ENCODE peak calls at places on chromosomes 16 and 17, in five cellular contexts. Z is uterus, N is H54, L is tibial nerve, O is esophagus squamous epithelium. I is an unnamed sample.

GRCh38 chr16:81585785-81586184 is 141.2 kb downstream of the CMIP start:
- DNase-seq in Z (no peak), N (no peak), L (no peak), O (no peak), I (no peak)

GRCh38 chr17:44781553-44782348 is 23.0 kb downstream of the ADAM11 start:
- DNase-seq in Z (peak), N (no peak), L (no peak), O (no peak), I (no peak)

GRCh38 chr16:27174007-27174406 is 29.3 kb upstream of the KDM8 start:
- DNase-seq in Z (no peak), N (no peak), L (no peak), O (no peak), I (no peak)

GRCh38 chr17:56596741-56597494 is 3.4 kb downstream of the NOG start:
- DNase-seq in Z (no peak), N (no peak), L (no peak), O (no peak), I (no peak)

GRCh38 chr17:44558349-44559287 is 1.3 kb downstream of the FZD2 start:
- DNase-seq in Z (peak), N (no peak), L (no peak), O (no peak), I (no peak)

GRCh38 chr17:80780381-80781187 is 211.1 kb upstream of the CHMP6 start:
- DNase-seq in Z (peak), N (no peak), L (no peak), O (no peak), I (no peak)

GRCh38 chr17:3887394-3887793 is 5.5 kb downstream of the CAMKK1 start:
- DNase-seq in Z (no peak), N (no peak), L (no peak), O (no peak), I (no peak)

GRCh38 chr17:73612074-73612473 is 32.2 kb downstream of the SDK2 start:
- DNase-seq in Z (no peak), N (no peak), L (no peak), O (no peak), I (no peak)

GRCh38 chr17:30921544-30922196 is at the start of gene ADAP2:
- DNase-seq in Z (no peak), N (no peak), L (no peak), O (no peak), I (peak)

GRCh38 chr16:49150341-49150740 is 131.3 kb downstream of the CBLN1 start:
- DNase-seq in Z (no peak), N (no peak), L (no peak), O (no peak), I (no peak)

GRCh38 chr17:36592711-36593321 is 1.1 kb downstream of the DHRS11 start:
- DNase-seq in Z (no peak), N (no peak), L (no peak), O (no peak), I (no peak)

GRCh38 chr16:17519556-17519955 is 48.8 kb upstream of the XYLT1 start:
- DNase-seq in Z (no peak), N (no peak), L (no peak), O (no peak), I (no peak)

GRCh38 chr16:9258423-9259051 is 167.1 kb downstream of the HAPSTR1 start:
- DNase-seq in Z (no peak), N (peak), L (no peak), O (no peak), I (peak)

GRCh38 chr17:46770818-46771600 is 47.5 kb downstream of the WNT3 start:
- DNase-seq in Z (no peak), N (no peak), L (no peak), O (no peak), I (peak)

GRCh38 chr17:8825802-8826201 is 26.6 kb upstream of the MFSD6L start:
- DNase-seq in Z (no peak), N (no peak), L (no peak), O (no peak), I (no peak)

GRCh38 chr17:8820311-8821010 is 21.3 kb upstream of the MFSD6L start:
- DNase-seq in Z (no peak), N (no peak), L (no peak), O (no peak), I (no peak)

GRCh38 chr17:8821446-8822105 is 22.4 kb upstream of the MFSD6L start:
- DNase-seq in Z (no peak), N (no peak), L (no peak), O (no peak), I (no peak)

GRCh38 chr17:8823279-8823678 is 24.1 kb upstream of the MFSD6L start:
- DNase-seq in Z (no peak), N (no peak), L (no peak), O (no peak), I (no peak)

GRCh38 chr17:8822401-8823035 is 23.4 kb upstream of the MFSD6L start:
- DNase-seq in Z (no peak), N (no peak), L (no peak), O (no peak), I (no peak)
- TF ChIP-seq POLR2A in Z (no peak), N (no peak), L (no peak), O (no peak), I (no peak)

DNA sequence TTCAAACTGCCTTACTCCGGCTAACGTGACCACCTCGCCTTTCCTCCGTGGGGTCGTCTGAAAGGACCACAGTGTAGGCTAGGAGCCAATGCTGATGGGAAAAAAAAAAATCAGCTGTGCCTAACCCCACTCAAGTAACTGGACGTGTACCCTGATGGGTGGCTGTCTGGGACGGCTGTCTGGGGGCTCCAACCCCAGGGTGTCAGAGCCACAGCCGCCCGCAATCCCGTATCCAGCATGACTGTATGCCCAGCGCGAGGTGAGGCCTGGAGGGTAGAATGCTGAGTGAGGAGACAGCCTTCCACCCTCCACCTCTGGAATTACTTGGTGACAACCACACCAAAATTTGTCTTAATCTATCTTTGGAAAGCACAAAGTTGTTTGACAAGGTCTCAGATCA is 2.8 kb downstream of the CSNK1D start:
- DNase-seq in Z (no peak), N (no peak), L (no peak), O (no peak), I (no peak)
- TF ChIP-seq POLR2A in Z (no peak), N (no peak), L (no peak), O (no peak), I (no peak)

GRCh38 chr17:4967539-4968165 is at the start of gene SPAG7:
- DNase-seq in Z (peak), N (peak), L (peak), O (peak), I (peak)

GRCh38 chr17:4968166-4968915 is 724 bp upstream of the SPAG7 start:
- DNase-seq in Z (no peak), N (no peak), L (no peak), O (no peak), I (no peak)

GRCh38 chr17:4965311-4965986 is 2.2 kb downstream of the SPAG7 start:
- DNase-seq in Z (no peak), N (no peak), L (no peak), O (no peak), I (no peak)

GRCh38 chr17:4968916-4969550 is 1.4 kb upstream of the SPAG7 start:
- DNase-seq in Z (peak), N (no peak), L (no peak), O (no peak), I (peak)

GRCh38 chr17:4966844-4967538 is 626 bp downstream of the SPAG7 start:
- DNase-seq in Z (peak), N (peak), L (peak), O (peak), I (peak)
- TF ChIP-seq POLR2A in Z (peak), N (no peak), L (no peak), O (no peak), I (no peak)

DNA sequence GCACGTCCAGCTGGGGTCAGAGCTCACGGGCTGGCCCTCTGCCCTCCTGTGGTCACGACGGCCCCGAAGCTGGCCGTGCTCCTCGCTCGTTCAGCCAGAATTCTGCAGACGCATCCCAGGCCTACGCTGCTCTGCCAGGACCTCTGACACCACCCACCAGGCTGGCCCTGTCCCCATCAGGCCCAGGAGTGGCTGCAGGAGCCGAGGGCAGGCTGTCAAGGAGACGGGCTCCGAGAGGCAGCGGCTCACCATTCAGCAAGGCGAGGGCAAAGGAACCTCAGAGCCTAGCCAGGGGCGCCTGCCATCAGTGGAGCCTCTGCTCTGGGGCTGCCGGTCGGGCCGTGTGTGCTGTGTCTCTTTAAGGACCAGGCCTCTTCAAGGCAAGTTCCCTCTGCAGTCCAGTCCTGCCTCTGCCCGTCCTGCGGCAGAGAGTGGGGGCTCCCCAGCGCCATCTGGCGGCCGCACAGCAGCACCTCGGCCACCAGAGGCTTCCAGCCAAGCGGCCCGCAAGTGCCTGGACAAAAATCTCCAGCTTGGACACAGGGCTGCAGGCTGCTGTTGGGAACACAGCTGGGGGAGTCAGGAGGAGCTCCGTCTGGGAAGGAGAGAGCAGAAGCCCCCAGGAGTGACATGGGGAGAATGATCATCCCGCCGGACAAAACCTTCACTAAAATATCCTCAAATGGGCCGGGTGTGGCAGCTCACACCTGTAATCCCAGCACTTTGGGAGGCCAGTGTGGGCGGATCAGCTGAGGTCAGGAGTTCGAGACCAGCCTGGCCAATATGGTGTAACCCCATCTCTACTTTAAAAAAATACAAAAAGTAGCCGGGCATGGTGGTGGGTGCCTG is 7.4 kb upstream of the ABR start:
- DNase-seq in Z (peak), N (peak), L (peak), O (no peak), I (peak)
- TF ChIP-seq POLR2A in Z (no peak), N (no peak), L (peak), O (no peak), I (no peak)